ENCODE peak calls at places on chromosomes 16 and 17, in eight cellular contexts. L, N, K, F, Q, S, Y and M are unnamed samples.

GRCh38 chr16:71902656-71903365 is 7.5 kb downstream of the IST1 start:
- DNase-seq in L (no peak), N (no peak), K (no peak), F (no peak), Q (no peak), S (no peak), Y (no peak), M (no peak)

GRCh38 chr17:78172284-78173024 is 4.1 kb downstream of the SYNGR2 start:
- DNase-seq in L (peak), N (no peak), K (peak), F (no peak), Q (no peak), S (no peak), Y (no peak), M (no peak)

GRCh38 chr17:50396261-50397110 is 837 bp downstream of the LRRC59 start:
- DNase-seq in L (no peak), N (peak), K (peak), F (no peak), Q (peak), S (no peak), Y (peak), M (peak)

GRCh38 chr17:80671823-80672105 is 127.1 kb downstream of the RPTOR start:
- DNase-seq in L (no peak), N (no peak), K (no peak), F (no peak), Q (no peak), S (no peak), Y (no peak), M (no peak)

GRCh38 chr17:77735341-77736206 is 222.9 kb upstream of the TNRC6C start:
- DNase-seq in L (peak), N (no peak), K (no peak), F (peak), Q (no peak), S (peak), Y (peak), M (peak)

GRCh38 chr16:2585651-2586081 is 47.8 kb downstream of the PDPK1 start:
- DNase-seq in L (no peak), N (no peak), K (no peak), F (no peak), Q (no peak), S (no peak), Y (no peak), M (no peak)

GRCh38 chr17:9767432-9767991 is 23.9 kb downstream of the DHRS7C start:
- DNase-seq in L (no peak), N (no peak), K (no peak), F (no peak), Q (no peak), S (no peak), Y (no peak), M (no peak)

GRCh38 chr17:39979865-39980401 is 674 bp upstream of the PSMD3 start:
- DNase-seq in L (no peak), N (no peak), K (no peak), F (peak), Q (no peak), S (peak), Y (no peak), M (no peak)

GRCh38 chr17:15510361-15510760 is 42.9 kb upstream of the CDRT4 start:
- DNase-seq in L (no peak), N (peak), K (no peak), F (no peak), Q (no peak), S (no peak), Y (no peak), M (peak)

GRCh38 chr16:69396187-69397061 is 10.6 kb upstream of the TERF2 start:
- DNase-seq in L (no peak), N (peak), K (peak), F (peak), Q (peak), S (peak), Y (peak), M (peak)

GRCh38 chr17:56085576-56086267 is 67.6 kb upstream of the ANKFN1 start:
- DNase-seq in L (no peak), N (no peak), K (no peak), F (no peak), Q (no peak), S (no peak), Y (no peak), M (no peak)

GRCh38 chr16:24253192-24253591 is 2.9 kb upstream of the CACNG3 start:
- DNase-seq in L (no peak), N (peak), K (no peak), F (peak), Q (no peak), S (peak), Y (no peak), M (no peak)

GRCh38 chr17:65514541-65514940 is 46.9 kb downstream of the AXIN2 start:
- DNase-seq in L (no peak), N (peak), K (no peak), F (no peak), Q (no peak), S (no peak), Y (peak), M (no peak)

GRCh38 chr17:17139972-17140589 is 66.1 kb downstream of the PLD6 start:
- DNase-seq in L (no peak), N (no peak), K (no peak), F (no peak), Q (no peak), S (no peak), Y (peak), M (no peak)

GRCh38 chr16:67783353-67783725 is 23.0 kb downstream of the RANBP10 start:
- DNase-seq in L (no peak), N (no peak), K (no peak), F (no peak), Q (no peak), S (no peak), Y (no peak), M (no peak)

GRCh38 chr17:35784895-35785294 is 10.5 kb downstream of the MMP28 start:
- DNase-seq in L (no peak), N (no peak), K (no peak), F (no peak), Q (no peak), S (no peak), Y (no peak), M (no peak)

GRCh38 chr16:70692481-70693203 is 6.8 kb upstream of the MTSS2 start:
- DNase-seq in L (peak), N (no peak), K (no peak), F (no peak), Q (no peak), S (no peak), Y (no peak), M (no peak)

GRCh38 chr17:74163271-74163821 is 40.1 kb upstream of the RPL38 start:
- DNase-seq in L (no peak), N (no peak), K (no peak), F (peak), Q (no peak), S (peak), Y (no peak), M (no peak)

GRCh38 chr16:76614255-76614654 is 337.1 kb downstream of the CNTNAP4 start:
- DNase-seq in L (no peak), N (no peak), K (no peak), F (no peak), Q (no peak), S (no peak), Y (no peak), M (no peak)

GRCh38 chr16:2365397-2365796 is 24.9 kb upstream of the ABCA3 start:
- DNase-seq in L (no peak), N (no peak), K (no peak), F (no peak), Q (no peak), S (peak), Y (no peak), M (no peak)

GRCh38 chr16:60166-60565 is 6.5 kb downstream of the SNRNP25 start:
- DNase-seq in L (no peak), N (no peak), K (no peak), F (no peak), Q (no peak), S (no peak), Y (no peak), M (no peak)

GRCh38 chr16:1309888-1310831 is 724 bp downstream of the UBE2I start:
- DNase-seq in L (peak), N (peak), K (peak), F (no peak), Q (no peak), S (no peak), Y (peak), M (no peak)

GRCh38 chr17:41417576-41418015 is 6.8 kb downstream of the KRT37 start:
- DNase-seq in L (no peak), N (no peak), K (no peak), F (peak), Q (no peak), S (no peak), Y (no peak), M (no peak)

GRCh38 chr16:58733248-58733670 is 857 bp downstream of the GOT2 start:
- DNase-seq in L (no peak), N (peak), K (no peak), F (no peak), Q (peak), S (no peak), Y (no peak), M (peak)

GRCh38 chr16:1984347-1985225 is 593 bp downstream of the GFER start:
- DNase-seq in L (no peak), N (peak), K (no peak), F (peak), Q (no peak), S (peak), Y (no peak), M (no peak)

GRCh38 chr17:58918072-58918471 is 162.4 kb downstream of the PPM1E start:
- DNase-seq in L (no peak), N (no peak), K (no peak), F (peak), Q (no peak), S (no peak), Y (no peak), M (no peak)

GRCh38 chr16:995783-996182 is 14.2 kb downstream of the SOX8 start:
- DNase-seq in L (no peak), N (no peak), K (no peak), F (no peak), Q (no peak), S (no peak), Y (no peak), M (no peak)

GRCh38 chr16:11717811-11718210 is 24.8 kb downstream of the TXNDC11 start:
- DNase-seq in L (no peak), N (no peak), K (no peak), F (no peak), Q (no peak), S (no peak), Y (no peak), M (no peak)
- H3K4me3 ChIP-seq in L (no peak), N (no peak), K (no peak), F (no peak), Q (no peak), S (no peak), Y (no peak), M (no peak)

GRCh38 chr16:57489229-57489628 is 2.9 kb upstream of the DOK4 start:
- DNase-seq in L (no peak), N (no peak), K (no peak), F (no peak), Q (no peak), S (no peak), Y (no peak), M (no peak)

GRCh38 chr16:57485916-57486857 is at the start of gene DOK4:
- DNase-seq in L (peak), N (peak), K (peak), F (peak), Q (peak), S (peak), Y (peak), M (no peak)

GRCh38 chr16:57485091-57485915 is 990 bp downstream of the DOK4 start:
- DNase-seq in L (no peak), N (no peak), K (peak), F (no peak), Q (no peak), S (no peak), Y (no peak), M (no peak)

GRCh38 chr16:57484515-57485005 is 1.7 kb downstream of the DOK4 start:
- DNase-seq in L (no peak), N (no peak), K (no peak), F (no peak), Q (no peak), S (no peak), Y (no peak), M (no peak)

DNA sequence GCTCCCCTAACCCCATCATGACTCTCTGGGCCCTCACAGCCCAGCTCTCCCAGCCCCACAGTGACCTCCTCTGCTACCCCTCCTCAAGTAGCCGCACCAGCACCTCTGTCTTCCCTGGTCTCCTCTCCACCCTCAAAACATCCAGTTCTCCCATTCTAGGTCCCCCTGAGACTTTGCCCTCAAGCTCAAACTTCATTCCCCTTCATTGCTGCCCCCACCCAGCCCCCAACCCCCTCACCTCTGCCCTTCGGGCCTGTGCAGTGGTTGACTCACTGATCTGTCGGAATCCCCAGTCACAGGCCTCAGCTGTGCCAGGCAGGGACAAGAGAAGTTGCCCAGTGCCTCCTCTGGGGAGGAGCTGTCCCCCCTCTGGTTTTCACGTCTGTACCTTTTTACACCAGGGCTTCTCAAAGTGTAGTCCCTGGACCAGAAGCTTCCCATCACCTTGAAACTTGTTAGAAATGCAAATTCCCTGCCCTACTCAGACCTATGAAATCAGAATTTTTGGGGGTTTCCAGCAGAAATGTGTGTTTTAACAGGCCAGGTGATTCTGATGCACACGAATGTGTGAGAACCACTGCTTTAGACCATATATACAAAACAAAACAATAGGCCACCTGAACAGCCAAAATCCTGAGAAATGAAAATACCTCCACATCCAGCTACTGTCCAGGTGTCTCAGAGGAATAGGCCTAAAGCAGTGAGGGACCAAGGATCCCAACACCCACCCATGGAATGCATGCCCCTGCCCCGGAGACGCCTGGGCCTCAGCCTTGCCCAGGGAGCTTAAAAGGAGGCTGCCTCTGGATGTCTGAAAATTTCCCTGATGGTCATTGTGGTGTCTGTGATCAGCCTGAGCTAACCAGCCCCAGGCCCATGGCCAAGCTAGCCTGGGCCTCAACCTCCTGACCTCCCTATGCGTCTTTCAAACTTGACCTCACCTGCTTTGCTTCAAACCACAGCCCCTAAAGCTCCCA is 853 bp upstream of the DOK4 start:
- DNase-seq in L (no peak), N (no peak), K (no peak), F (no peak), Q (no peak), S (no peak), Y (no peak), M (no peak)
- H3K4me3 ChIP-seq in L (peak), N (peak), K (peak), F (no peak), Q (peak), S (peak), Y (peak), M (peak)

GRCh38 chr16:10767127-10767526 is 23.5 kb downstream of the NUBP1 start:
- DNase-seq in L (no peak), N (no peak), K (no peak), F (no peak), Q (no peak), S (no peak), Y (no peak), M (no peak)
- H3K4me3 ChIP-seq in L (no peak), N (no peak), K (no peak), F (no peak), Q (no peak), S (no peak), Y (no peak), M (no peak)

GRCh38 chr16:90009172-90009899 is 9.9 kb downstream of the DBNDD1 start:
- DNase-seq in L (no peak), N (no peak), K (no peak), F (no peak), Q (no peak), S (no peak), Y (no peak), M (no peak)
- H3K4me3 ChIP-seq in L (no peak), N (no peak), K (no peak), F (no peak), Q (no peak), S (no peak), Y (no peak), M (no peak)

DNA sequence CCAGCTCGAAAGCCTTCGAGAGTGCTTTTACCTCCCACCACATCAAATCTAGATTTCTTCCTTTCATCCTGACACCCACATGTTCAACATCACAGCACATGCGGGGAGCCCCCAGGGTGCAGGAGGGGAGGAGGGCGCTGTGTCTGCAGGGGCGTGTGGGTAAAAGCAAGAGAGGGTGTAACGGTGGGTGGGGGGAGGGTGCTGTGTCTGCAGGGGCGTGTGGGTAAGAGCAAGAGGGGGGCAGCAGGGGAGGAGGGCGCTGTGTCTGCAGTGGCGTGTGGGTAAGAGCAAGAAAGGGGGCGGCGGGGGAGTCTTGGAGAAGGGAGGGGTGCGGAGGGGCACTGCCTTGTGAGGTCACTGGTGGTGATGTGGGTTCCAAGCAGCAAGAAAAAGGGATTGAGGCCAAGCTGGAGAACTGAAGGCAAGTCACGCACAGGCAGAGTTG is 34.6 kb downstream of the ADCY9 start:
- DNase-seq in L (no peak), N (no peak), K (peak), F (peak), Q (no peak), S (no peak), Y (no peak), M (no peak)
- H3K4me3 ChIP-seq in L (no peak), N (no peak), K (no peak), F (no peak), Q (no peak), S (no peak), Y (no peak), M (peak)